ENCODE peak calls at places on chromosomes 6 and 20, in six cellular contexts. One of them, this sample, is unnamed.

GRCh38 chr20:56897318-56897962 is 268.3 kb downstream of the TFAP2C start:
- DNase-seq in hippocampal formation: no peak
- DNase-seq in NCI-H345: no peak
- DNase-seq in DMS153: no peak
- DNase-seq in T-helper 2 cell: no peak
- DNase-seq in endothelial cell: no peak
- DNase-seq in this sample: no peak

GRCh38 chr20:61929971-61930666 is 135.6 kb downstream of the TAF4 start:
- DNase-seq in hippocampal formation: no peak
- DNase-seq in NCI-H345: no peak
- DNase-seq in DMS153: no peak
- DNase-seq in T-helper 2 cell: no peak
- DNase-seq in endothelial cell: no peak
- DNase-seq in this sample: no peak

GRCh38 chr6:155850408-155850841 is 394.8 kb upstream of the NOX3 start:
- DNase-seq in hippocampal formation: no peak
- DNase-seq in NCI-H345: no peak
- DNase-seq in DMS153: no peak
- DNase-seq in T-helper 2 cell: no peak
- DNase-seq in endothelial cell: no peak
- DNase-seq in this sample: no peak

GRCh38 chr20:41391587-41392001 is 25.0 kb upstream of the EMILIN3 start:
- DNase-seq in hippocampal formation: no peak
- DNase-seq in NCI-H345: no peak
- DNase-seq in DMS153: no peak
- DNase-seq in T-helper 2 cell: no peak
- DNase-seq in endothelial cell: no peak
- DNase-seq in this sample: no peak

GRCh38 chr20:61394088-61394822 is 142.2 kb downstream of the CDH4 start:
- DNase-seq in hippocampal formation: no peak
- DNase-seq in NCI-H345: no peak
- DNase-seq in DMS153: no peak
- DNase-seq in T-helper 2 cell: no peak
- DNase-seq in endothelial cell: no peak
- DNase-seq in this sample: no peak

GRCh38 chr6:139539852-139540251 is 165.4 kb upstream of the CITED2 start:
- DNase-seq in hippocampal formation: no peak
- DNase-seq in NCI-H345: no peak
- DNase-seq in DMS153: no peak
- DNase-seq in T-helper 2 cell: no peak
- DNase-seq in endothelial cell: no peak
- DNase-seq in this sample: no peak

GRCh38 chr6:47169785-47170685 is 127.9 kb upstream of the ADGRF1 start:
- DNase-seq in hippocampal formation: no peak
- DNase-seq in NCI-H345: no peak
- DNase-seq in DMS153: no peak
- DNase-seq in T-helper 2 cell: no peak
- DNase-seq in endothelial cell: no peak
- DNase-seq in this sample: no peak

GRCh38 chr20:19757487-19757972 is 528 bp upstream of the RIN2 start:
- DNase-seq in hippocampal formation: no peak
- DNase-seq in NCI-H345: peak; percentile 37
- DNase-seq in DMS153: peak; percentile 21
- DNase-seq in T-helper 2 cell: no peak
- DNase-seq in endothelial cell: peak; percentile 81
- DNase-seq in this sample: no peak

GRCh38 chr6:114437229-114437628 is 94.4 kb upstream of the HS3ST5 start:
- DNase-seq in hippocampal formation: no peak
- DNase-seq in NCI-H345: no peak
- DNase-seq in DMS153: no peak
- DNase-seq in T-helper 2 cell: no peak
- DNase-seq in endothelial cell: no peak
- DNase-seq in this sample: no peak

GRCh38 chr6:159894991-159895390 is 4.2 kb downstream of the MAS1 start:
- DNase-seq in hippocampal formation: no peak
- DNase-seq in NCI-H345: no peak
- DNase-seq in DMS153: no peak
- DNase-seq in T-helper 2 cell: no peak
- DNase-seq in endothelial cell: no peak
- DNase-seq in this sample: no peak

GRCh38 chr6:157760589-157761330 is 62.3 kb upstream of the SNX9 start:
- DNase-seq in hippocampal formation: no peak
- DNase-seq in NCI-H345: no peak
- DNase-seq in DMS153: no peak
- DNase-seq in T-helper 2 cell: no peak
- DNase-seq in endothelial cell: no peak
- DNase-seq in this sample: no peak

GRCh38 chr6:128743974-128744765 is 138.8 kb upstream of the LAMA2 start:
- DNase-seq in hippocampal formation: peak; percentile 42
- DNase-seq in NCI-H345: no peak
- DNase-seq in DMS153: no peak
- DNase-seq in T-helper 2 cell: no peak
- DNase-seq in endothelial cell: no peak
- DNase-seq in this sample: no peak

GRCh38 chr6:82396964-82397761 is 33.5 kb downstream of the TPBG start:
- DNase-seq in hippocampal formation: no peak
- DNase-seq in NCI-H345: no peak
- DNase-seq in DMS153: peak; percentile 23
- DNase-seq in T-helper 2 cell: no peak
- DNase-seq in endothelial cell: no peak
- DNase-seq in this sample: no peak

This sample was measured in NCI-H2029 treated with DMSO at 0.1 percent for 48 hours.